ENCODE peak calls at places on chromosomes 3 and 15, in four cellular contexts. O is ovary, Q is NB4, R is gastrocnemius medialis. W is an unnamed sample.

GRCh38 chr3:176767385-176767784 is 429.9 kb downstream of the TBL1XR1 start:
- DNase-seq in Q (no peak), R (no peak), O (no peak), W (no peak)

GRCh38 chr3:131402391-131403039 is 20.9 kb downstream of the NUDT16 start:
- DNase-seq in O (no peak), R (no peak), Q (peak), W (no peak)

GRCh38 chr15:25183581-25184330 is 229.0 kb downstream of the SNRPN start:
- DNase-seq in R (peak), Q (no peak), O (peak), W (peak)

GRCh38 chr3:30169459-30169858 is 436.9 kb upstream of the TGFBR2 start:
- DNase-seq in O (no peak), R (no peak), Q (no peak), W (no peak)

GRCh38 chr15:66733976-66734375 is 31.9 kb downstream of the SMAD6 start:
- DNase-seq in O (peak), R (no peak), Q (no peak), W (no peak)

GRCh38 chr3:170614214-170614966 is 28.5 kb upstream of the SLC7A14 start:
- DNase-seq in Q (peak), R (peak), O (no peak), W (no peak)

GRCh38 chr3:37627951-37628620 is 233.6 kb upstream of the CTDSPL start:
- DNase-seq in Q (no peak), R (no peak), O (no peak), W (no peak)

GRCh38 chr15:83709813-83710212 is 55.9 kb downstream of the ADAMTSL3 start:
- DNase-seq in Q (no peak), O (no peak), R (no peak), W (no peak)

GRCh38 chr3:71446734-71447133 is 136.8 kb downstream of the FOXP1 start:
- DNase-seq in Q (no peak), R (no peak), O (no peak), W (no peak)

GRCh38 chr15:67024322-67024997 is 40.9 kb upstream of the SMAD3 start:
- DNase-seq in Q (peak), R (peak), O (peak), W (peak)

GRCh38 chr15:77607111-77607893 is 25.4 kb downstream of the LINGO1 start:
- DNase-seq in Q (peak), O (no peak), R (no peak), W (no peak)

GRCh38 chr3:13051066-13051465 is 22.2 kb downstream of the IQSEC1 start:
- DNase-seq in O (no peak), Q (peak), R (no peak), W (no peak)

GRCh38 chr3:8775602-8776001 is 6.2 kb upstream of the OXTR start:
- DNase-seq in Q (no peak), R (no peak), O (no peak), W (no peak)

GRCh38 chr3:98259707-98260106 is 4.3 kb upstream of the OR5H6 start:
- DNase-seq in R (no peak), O (no peak), Q (peak), W (no peak)
- TF ChIP-seq CTCF in R (no peak), O (no peak), Q (peak), W (no peak)

DNA sequence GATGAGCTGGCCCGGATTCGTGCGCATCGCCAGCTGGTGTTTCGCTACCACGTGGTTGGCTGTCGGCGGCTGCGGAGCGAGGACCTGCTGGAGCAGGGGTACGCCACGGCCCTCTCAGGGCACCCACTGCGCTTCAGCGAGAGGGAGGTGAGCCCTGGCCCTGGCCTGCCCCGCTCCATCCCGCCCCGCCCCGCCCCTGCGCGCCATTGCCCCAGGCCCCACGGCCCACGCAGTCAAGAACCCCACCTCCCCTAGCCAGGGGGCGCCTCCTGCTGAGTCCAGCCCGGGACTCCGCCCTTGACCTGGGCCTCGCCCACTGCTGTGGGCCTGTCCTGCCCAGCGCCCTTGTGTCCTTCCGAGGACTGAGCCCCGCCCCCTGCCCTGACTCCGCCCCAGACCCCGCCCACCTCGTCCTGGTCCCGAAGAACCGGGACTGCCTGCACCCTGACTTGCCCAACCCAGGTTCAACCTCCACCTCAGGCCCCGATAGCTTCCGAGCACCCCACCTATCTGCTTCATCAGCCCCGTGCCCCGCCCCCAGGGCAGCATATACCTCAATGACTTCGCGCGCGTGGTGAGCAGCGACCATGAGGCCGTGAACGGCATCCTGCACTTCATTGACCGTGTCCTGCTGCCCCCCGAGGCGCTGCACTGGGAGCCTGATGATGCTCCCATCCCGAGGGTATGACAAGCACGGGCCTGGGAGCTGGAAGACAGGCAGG is 14.8 kb downstream of the NT5DC2 start:
- DNase-seq in O (peak), R (peak), Q (no peak), W (no peak)
- H3K4me3 ChIP-seq in O (peak), R (peak), Q (no peak), W (no peak)

GRCh38 chr15:68277605-68278344 is at the start of gene FEM1B:
- DNase-seq in R (peak), Q (peak), O (peak), W (peak)
- TF ChIP-seq POLR2A in R (peak), Q (peak), O (peak), W (no peak)

GRCh38 chr15:28022961-28023360 is 76.2 kb downstream of the OCA2 start:
- DNase-seq in O (no peak), R (no peak), Q (no peak), W (no peak)

GRCh38 chr15:28019594-28020320 is 79.4 kb downstream of the OCA2 start:
- DNase-seq in Q (no peak), R (no peak), O (no peak), W (no peak)

GRCh38 chr15:28022181-28022580 is 76.9 kb downstream of the OCA2 start:
- DNase-seq in R (no peak), O (no peak), Q (no peak), W (no peak)

GRCh38 chr15:28020644-28021043 is 78.5 kb downstream of the OCA2 start:
- DNase-seq in Q (no peak), R (no peak), O (no peak), W (no peak)

GRCh38 chr15:28021281-28022039 is 77.7 kb downstream of the OCA2 start:
- DNase-seq in R (no peak), O (peak), Q (peak), W (no peak)
- TF ChIP-seq CTCF in R (no peak), O (no peak), Q (peak), W (no peak)

GRCh38 chr3:112751564-112751963 is 95.1 kb downstream of the CD200R1L start:
- DNase-seq in R (no peak), O (no peak), Q (no peak), W (no peak)
- H3K4me3 ChIP-seq in R (no peak), O (no peak), Q (no peak), W (no peak)

GRCh38 chr3:42780892-42781700 is 8.0 kb upstream of the CCDC13 start:
- DNase-seq in Q (peak), O (no peak), R (no peak), W (no peak)
- TF ChIP-seq POLR2A in Q (no peak), O (no peak), R (no peak), W (no peak)

W was measured in lower leg skin.